ENCODE peak calls at places on chromosomes 12 and 14, in four cellular contexts. A, T, F and N are unnamed samples.

GRCh38 chr12:75978677-75979076 is 52.9 kb downstream of the PHLDA1 start:
- DNase-seq in F (no peak), T (no peak), A (no peak), N (no peak)

GRCh38 chr12:91364591-91365184 is 182.1 kb upstream of the DCN start:
- DNase-seq in A (no peak), T (no peak), F (no peak), N (no peak)

GRCh38 chr14:81529391-81529790 is 4.3 kb downstream of the SEL1L start:
- DNase-seq in T (no peak), A (no peak), F (peak), N (no peak)

GRCh38 chr12:69648476-69648875 is 37.8 kb upstream of the LRRC10 start:
- DNase-seq in A (no peak), T (no peak), F (peak), N (no peak)

GRCh38 chr14:73896521-73896920 is 9.9 kb downstream of the ZNF410 start:
- DNase-seq in T (no peak), A (no peak), F (no peak), N (no peak)

GRCh38 chr12:90028620-90029051 is 320.0 kb upstream of the ATP2B1 start:
- DNase-seq in A (no peak), F (no peak), T (no peak), N (no peak)

GRCh38 chr12:23528316-23528715 is 421.2 kb downstream of the SOX5 start:
- DNase-seq in F (no peak), A (no peak), T (no peak), N (no peak)

GRCh38 chr14:50601405-50601804 is 41.5 kb downstream of the ATL1 start:
- DNase-seq in F (no peak), A (no peak), T (no peak), N (no peak)

GRCh38 chr12:23950011-23950774 is 723 bp upstream of the SOX5 start:
- DNase-seq in F (no peak), T (no peak), A (no peak), N (no peak)

GRCh38 chr12:750356-751191 is 1.8 kb upstream of the WNK1 start:
- DNase-seq in A (no peak), T (no peak), F (no peak), N (peak)

GRCh38 chr14:55188686-55189295 is 2.6 kb downstream of the DLGAP5 start:
- DNase-seq in T (no peak), F (no peak), A (no peak), N (peak)

GRCh38 chr14:41541333-41541732 is 65.3 kb upstream of the LRFN5 start:
- DNase-seq in T (no peak), A (no peak), F (no peak), N (no peak)

GRCh38 chr12:128794661-128795529 is 28.9 kb downstream of the SLC15A4 start:
- DNase-seq in T (no peak), F (no peak), A (no peak), N (peak)

GRCh38 chr12:21073822-21074460 is 57.1 kb upstream of the SLCO1B1 start:
- DNase-seq in T (no peak), F (no peak), A (no peak), N (no peak)

GRCh38 chr12:127803545-127803944 is 463.4 kb upstream of the TMEM132C start:
- DNase-seq in T (no peak), F (no peak), A (peak), N (no peak)

GRCh38 chr12:59643576-59643975 is 47.7 kb downstream of the SLC16A7 start:
- DNase-seq in F (no peak), A (no peak), T (no peak), N (no peak)

GRCh38 chr12:47838286-47838931 is 18.7 kb upstream of the HDAC7 start:
- DNase-seq in F (peak), T (no peak), A (no peak), N (no peak)

GRCh38 chr14:90848944-90849731 is 32.9 kb upstream of the TTC7B start:
- DNase-seq in T (no peak), A (no peak), F (no peak), N (no peak)

GRCh38 chr12:67651380-67651695 is 2.8 kb downstream of the DYRK2 start:
- DNase-seq in A (no peak), T (no peak), F (peak), N (peak)